ENCODE peak calls at places on chromosomes 3 and 15, in nine cellular contexts. K is NCI-H1092 treated with DMSO at 0.1 percent for 48 hours; F is skeletal muscle cell; Y is iris pigment epithelial cell; J is HS-27A; Z is stimulated activated CD8-positive, alpha-beta memory T cell treated with anti-CD3 and anti-CD28 coated beads, Interleukin-15, amount 100 ng/mL, for 1 hour; U is dorsolateral prefrontal cortex; X is activated effector memory CD4-positive, alpha-beta T cell treated with Interleukin-2 at 50 U/mL for 16 hours; V is NCI-H510A treated with DMSO at 0.1 percent for 48 hours. T is an unnamed sample.

GRCh38 chr3:122695927-122696561 is 15.4 kb downstream of the PARP14 start:
- DNase-seq in X (no peak), J (no peak), Z (no peak), F (no peak), K (no peak), U (no peak), V (no peak), Y (no peak), T (no peak)

GRCh38 chr3:194203482-194204035 is 67.6 kb downstream of the HES1 start:
- DNase-seq in V (no peak), F (no peak), X (no peak), Z (no peak), U (no peak), Y (no peak), J (no peak), K (no peak), T (no peak)

GRCh38 chr3:15387171-15387581 is 40.2 kb downstream of the METTL6 start:
- DNase-seq in K (no peak), F (no peak), U (no peak), J (no peak), Z (no peak), V (no peak), Y (no peak), X (no peak), T (no peak)

GRCh38 chr15:65246939-65247338 is 35.7 kb upstream of the CILP start:
- DNase-seq in X (no peak), F (no peak), V (no peak), U (no peak), Y (no peak), Z (no peak), K (no peak), J (no peak), T (no peak)

GRCh38 chr15:96331141-96331941 is 841 bp downstream of the NR2F2 start:
- DNase-seq in K (no peak), Y (peak), V (no peak), X (no peak), U (no peak), F (no peak), J (no peak), Z (no peak), T (no peak)

GRCh38 chr3:4989649-4989966 is 10.4 kb downstream of the BHLHE40 start:
- DNase-seq in X (no peak), F (no peak), Y (no peak), K (no peak), V (no peak), J (no peak), U (no peak), Z (no peak), T (no peak)

GRCh38 chr3:9795212-9795611 is 2.3 kb downstream of the ARPC4 start:
- DNase-seq in Z (no peak), J (no peak), Y (no peak), F (no peak), K (no peak), V (no peak), X (no peak), U (no peak), T (no peak)

GRCh38 chr15:42053914-42054313 is 33.1 kb upstream of the PLA2G4E start:
- DNase-seq in X (no peak), U (no peak), V (no peak), J (no peak), F (no peak), Y (no peak), K (no peak), Z (no peak), T (no peak)

GRCh38 chr3:15496341-15496664 is 25.2 kb downstream of the COLQ start:
- DNase-seq in Y (no peak), V (no peak), F (no peak), K (no peak), X (no peak), Z (no peak), U (no peak), J (no peak), T (no peak)

GRCh38 chr3:197297020-197297419 is 1.4 kb downstream of the DLG1 start:
- DNase-seq in V (peak), Z (no peak), Y (no peak), X (no peak), F (no peak), J (no peak), K (no peak), U (no peak), T (no peak)

GRCh38 chr3:9916734-9917680 is at the start of gene IL17RC:
- DNase-seq in X (no peak), K (no peak), J (peak), F (peak), U (peak), V (peak), Z (no peak), Y (peak), T (peak)

GRCh38 chr3:172034786-172035685 is 4.3 kb upstream of the FNDC3B start:
- DNase-seq in Z (no peak), U (no peak), Y (peak), K (peak), X (no peak), J (no peak), V (peak), F (no peak), T (no peak)

GRCh38 chr15:77507151-77507847 is 86.6 kb downstream of the HMG20A start:
- DNase-seq in K (no peak), J (no peak), U (no peak), X (no peak), V (peak), Y (peak), Z (no peak), F (peak), T (no peak)

GRCh38 chr3:31116651-31117050 is 222.2 kb upstream of the GADL1 start:
- DNase-seq in J (no peak), Z (no peak), U (no peak), K (no peak), Y (peak), V (no peak), F (no peak), X (no peak), T (no peak)

GRCh38 chr3:123757281-123757940 is 126.7 kb downstream of the MYLK start:
- DNase-seq in Y (no peak), V (peak), U (peak), Z (no peak), J (no peak), F (peak), X (no peak), K (no peak), T (no peak)

GRCh38 chr3:10511809-10512494 is 6.6 kb upstream of the ATP2B2 start:
- DNase-seq in Z (no peak), F (peak), V (no peak), X (no peak), J (peak), Y (peak), K (no peak), U (no peak), T (peak)

GRCh38 chr3:195859061-195859845 is 47.5 kb upstream of the MUC4 start:
- DNase-seq in Z (peak), X (peak), J (no peak), V (peak), K (peak), F (no peak), U (peak), Y (peak), T (peak)

GRCh38 chr15:74869726-74870407 is 3.3 kb downstream of the SCAMP2 start:
- DNase-seq in F (no peak), Z (no peak), Y (no peak), V (no peak), J (no peak), K (no peak), X (no peak), U (peak), T (no peak)

GRCh38 chr15:49987896-49988295 is 131.1 kb downstream of the ATP8B4 start:
- DNase-seq in K (no peak), Z (no peak), F (no peak), J (no peak), V (no peak), U (no peak), X (no peak), Y (no peak), T (no peak)

GRCh38 chr15:94383706-94384105 is 152.3 kb downstream of the MCTP2 start:
- DNase-seq in Y (peak), F (no peak), K (no peak), X (no peak), V (no peak), J (no peak), Z (no peak), U (no peak), T (no peak)

GRCh38 chr3:33047842-33048834 is 48.8 kb downstream of the GLB1 start:
- DNase-seq in Y (no peak), X (peak), V (no peak), Z (no peak), U (no peak), F (no peak), J (no peak), K (no peak), T (no peak)

GRCh38 chr3:96430019-96430541 is 384.3 kb upstream of the EPHA6 start:
- DNase-seq in J (no peak), U (no peak), X (no peak), Z (no peak), K (no peak), F (no peak), V (no peak), Y (no peak), T (no peak)

GRCh38 chr3:194339356-194339755 is 11.8 kb downstream of the CPN2 start:
- DNase-seq in U (no peak), V (no peak), Y (no peak), K (no peak), Z (no peak), F (no peak), X (no peak), J (no peak), T (no peak)

GRCh38 chr15:82178061-82178460 is 84.5 kb downstream of the EFL1 start:
- DNase-seq in J (peak), K (no peak), Y (peak), Z (no peak), F (peak), V (no peak), X (no peak), U (no peak), T (peak)

GRCh38 chr3:156997351-156997750 is 162.6 kb downstream of the CCNL1 start:
- DNase-seq in F (peak), X (no peak), U (no peak), K (no peak), Z (no peak), Y (no peak), J (no peak), V (no peak), T (peak)

GRCh38 chr15:23472678-23473077 is 25.6 kb upstream of the GOLGA6L2 start:
- DNase-seq in K (no peak), F (no peak), U (no peak), Z (no peak), X (no peak), V (no peak), Y (no peak), J (no peak), T (no peak)

T was measured in astrocyte of the cerebellum.